ENCODE peak calls at places on chromosomes 5 and 9, in ten cellular contexts. Z is activated B cell treated with CpG ODN at 0.5 μM for 24 hours; L is stimulated activated naive CD8-positive, alpha-beta T cell treated with anti-CD3 and anti-CD28 coated beads, Interleukin-15, amount 100 ng/mL, for 72 hours; Q is sciatic nerve; F is foreskin keratinocyte; O is Panc1; M is left lobe of liver; X is activated T-helper 17 cell treated with anti-CD3 and anti-CD28 coated beads, Interleukin-2, amount 50 U/mL, for 72 hours; R is lower lobe of right lung; W is HCT116. Y is an unnamed sample.

GRCh38 chr5:3994635-3995034 is 399.0 kb downstream of the IRX1 start:
- ATAC-seq in Z (no peak), L (no peak), Q (peak; percentile 65), F (no peak), O (no peak), M (no peak), X (no peak), R (no peak), W (no peak), Y (no peak)

GRCh38 chr9:127404631-127405030 is 7.7 kb downstream of the SLC2A8 start:
- ATAC-seq in Z (no peak), L (no peak), Q (no peak), F (no peak), O (no peak), M (no peak), X (no peak), R (no peak), W (no peak), Y (no peak)

GRCh38 chr9:107293555-107294085 is 10.5 kb downstream of the RAD23B start:
- ATAC-seq in Z (no peak), L (no peak), Q (no peak), F (no peak), O (no peak), M (no peak), X (no peak), R (no peak), W (no peak), Y (no peak)

GRCh38 chr5:131959906-131960305 is 14.4 kb upstream of the MEIKIN start:
- ATAC-seq in Z (no peak), L (peak; percentile 59), Q (no peak), F (peak; percentile 82), O (no peak), M (no peak), X (peak; percentile 72), R (no peak), W (no peak), Y (no peak)

GRCh38 chr5:57207681-57208080 is 33.8 kb downstream of the GPBP1 start:
- ATAC-seq in Z (no peak), L (no peak), Q (peak; percentile 26), F (no peak), O (no peak), M (peak; percentile 77), X (no peak), R (no peak), W (no peak), Y (no peak)

GRCh38 chr9:121598167-121599000 is 53.0 kb upstream of the DAB2IP start:
- ATAC-seq in Z (no peak), L (no peak), Q (peak; percentile 35), F (peak; percentile 83), O (no peak), M (peak; percentile 25), X (no peak), R (peak; percentile 78), W (peak; percentile 64), Y (peak; percentile 91)

GRCh38 chr5:159084053-159084452 is 15.7 kb downstream of the EBF1 start:
- ATAC-seq in Z (peak; percentile 93), L (no peak), Q (no peak), F (no peak), O (no peak), M (no peak), X (no peak), R (no peak), W (no peak), Y (no peak)

GRCh38 chr5:135990518-135991240 is 35.9 kb upstream of the LECT2 start:
- ATAC-seq in Z (no peak), L (peak; percentile 28), Q (peak; percentile 29), F (no peak), O (no peak), M (peak; percentile 34), X (no peak), R (peak; percentile 21), W (no peak), Y (no peak)

GRCh38 chr9:24841993-24842392 is 296.3 kb upstream of the IZUMO3 start:
- ATAC-seq in Z (no peak), L (no peak), Q (no peak), F (no peak), O (no peak), M (no peak), X (no peak), R (no peak), W (no peak), Y (no peak)

GRCh38 chr5:111194053-111194452 is 30.1 kb upstream of the CAMK4 start:
- ATAC-seq in Z (no peak), L (no peak), Q (no peak), F (no peak), O (no peak), M (no peak), X (no peak), R (no peak), W (no peak), Y (no peak)

GRCh38 chr5:38404667-38405276 is 146.4 kb downstream of the EGFLAM start:
- ATAC-seq in Z (no peak), L (no peak), Q (no peak), F (peak; percentile 61), O (peak; percentile 63), M (peak; percentile 92), X (no peak), R (no peak), W (peak; percentile 84), Y (peak; percentile 64)

GRCh38 chr9:85258229-85258628 is 483.5 kb downstream of the AGTPBP1 start:
- ATAC-seq in Z (no peak), L (no peak), Q (no peak), F (no peak), O (no peak), M (no peak), X (no peak), R (no peak), W (no peak), Y (peak; percentile 74)

GRCh38 chr9:115283395-115283794 is 165.4 kb upstream of the TNC start:
- ATAC-seq in Z (no peak), L (no peak), Q (no peak), F (no peak), O (no peak), M (no peak), X (no peak), R (no peak), W (no peak), Y (no peak)

GRCh38 chr5:172770374-172770674 is 671 bp downstream of the DUSP1 start:
- ATAC-seq in Z (peak; percentile 29), L (no peak), Q (no peak), F (no peak), O (no peak), M (no peak), X (no peak), R (no peak), W (no peak), Y (no peak)

GRCh38 chr5:127590154-127590722 is 58.6 kb upstream of the CTXN3 start:
- ATAC-seq in Z (no peak), L (no peak), Q (no peak), F (no peak), O (no peak), M (no peak), X (no peak), R (peak; percentile 68), W (no peak), Y (no peak)

GRCh38 chr9:105318729-105319513 is 74.5 kb downstream of the SLC44A1 start:
- ATAC-seq in Z (peak; percentile 50), L (no peak), Q (no peak), F (no peak), O (no peak), M (peak; percentile 90), X (no peak), R (no peak), W (no peak), Y (no peak)

Y was measured in esophagus mucosa.